ENCODE peak calls at places on chromosomes 3 and 15, in five cellular contexts. R, I, B, X and V are unnamed samples.

GRCh38 chr3:49803464-49804140 is 541 bp downstream of the INKA1 start:
- DNase-seq in R (peak), I (no peak), B (no peak), X (no peak), V (no peak)

GRCh38 chr3:57434041-57434440 is 110.1 kb downstream of the DNAH12 start:
- DNase-seq in I (no peak), R (no peak), X (no peak), B (no peak), V (no peak)

GRCh38 chr3:137869022-137869421 is 104.9 kb downstream of the SOX14 start:
- DNase-seq in I (no peak), X (no peak), R (no peak), B (no peak), V (no peak)

GRCh38 chr3:65979152-65979551 is 59.6 kb downstream of the MAGI1 start:
- DNase-seq in R (no peak), I (no peak), B (no peak), X (no peak), V (no peak)

GRCh38 chr3:121855555-121855954 is 20.5 kb downstream of the EAF2 start:
- DNase-seq in I (no peak), R (no peak), X (no peak), B (no peak), V (no peak)

GRCh38 chr15:29121907-29122306 is 147.7 kb downstream of the NSMCE3 start:
- DNase-seq in R (no peak), B (no peak), X (no peak), I (no peak), V (no peak)

GRCh38 chr3:49723301-49723630 is 485 bp downstream of the GMPPB start:
- DNase-seq in B (no peak), X (peak), R (peak), I (peak), V (no peak)

GRCh38 chr15:34795267-34796081 is at the start of gene ACTC1:
- DNase-seq in R (no peak), X (no peak), B (no peak), I (peak), V (peak)

GRCh38 chr3:139123377-139124095 is 78.8 kb upstream of the PRR23C start:
- DNase-seq in X (no peak), R (no peak), I (no peak), B (no peak), V (no peak)

GRCh38 chr3:184801241-184801640 is 10.7 kb upstream of the VPS8 start:
- DNase-seq in I (no peak), X (no peak), R (no peak), B (no peak), V (no peak)

GRCh38 chr15:85141601-85142185 is 160.0 kb downstream of the PDE8A start:
- DNase-seq in B (no peak), R (no peak), X (no peak), I (no peak), V (no peak)

GRCh38 chr3:117790256-117790987 is 1080.8 kb downstream of the TUSC7 start:
- DNase-seq in I (no peak), B (no peak), R (no peak), X (no peak), V (no peak)

GRCh38 chr3:153284282-153284938 is 122.4 kb downstream of the RAP2B start:
- DNase-seq in I (no peak), B (no peak), X (peak), R (peak), V (no peak)

GRCh38 chr15:97009036-97009555 is 678.6 kb downstream of the NR2F2 start:
- DNase-seq in R (no peak), I (no peak), X (no peak), B (no peak), V (no peak)

GRCh38 chr3:132231633-132232032 is 85.6 kb upstream of the ACP3 start:
- DNase-seq in R (no peak), X (no peak), I (no peak), B (no peak), V (no peak)

GRCh38 chr3:28912120-28912885 is 368.6 kb upstream of the RBMS3 start:
- DNase-seq in B (no peak), R (no peak), X (no peak), I (no peak), V (no peak)

GRCh38 chr15:87707581-87708130 is 548.9 kb downstream of the NTRK3 start:
- DNase-seq in I (no peak), R (no peak), B (no peak), X (no peak), V (no peak)

GRCh38 chr3:53776494-53777101 is 69.6 kb downstream of the CHDH start:
- DNase-seq in R (no peak), B (no peak), X (no peak), I (no peak), V (no peak)

GRCh38 chr3:134564991-134565390 is 79.1 kb downstream of the CEP63 start:
- DNase-seq in I (no peak), B (no peak), R (no peak), X (no peak), V (no peak)

GRCh38 chr3:43786102-43786952 is 95.6 kb downstream of the ABHD5 start:
- DNase-seq in R (no peak), B (no peak), I (no peak), X (no peak), V (no peak)